ENCODE peak calls at places on chromosomes 4 and X, in ten cellular contexts. One of them, this sample, is unnamed.

GRCh38 chrX:48749182-48749581 is 12.4 kb upstream of the GLOD5 start:
- DNase-seq in left lung: no peak
- DNase-seq in psoas muscle: no peak
- DNase-seq in astrocyte: no peak
- DNase-seq in kidney: no peak
- DNase-seq in IMR-90: no peak
- DNase-seq in endodermal cell: no peak
- DNase-seq in cardiac muscle cell: no peak
- DNase-seq in mammary epithelial cell: no peak
- DNase-seq in endothelial cell of umbilical vein: no peak
- DNase-seq in this sample: no peak

GRCh38 chrX:139049455-139049854 is 337.9 kb upstream of the FGF13 start:
- DNase-seq in left lung: no peak
- DNase-seq in endodermal cell: no peak
- DNase-seq in IMR-90: no peak
- DNase-seq in mammary epithelial cell: no peak
- DNase-seq in kidney: no peak
- DNase-seq in cardiac muscle cell: no peak
- DNase-seq in astrocyte: peak; percentile 50
- DNase-seq in endothelial cell of umbilical vein: no peak
- DNase-seq in psoas muscle: no peak
- DNase-seq in this sample: no peak

GRCh38 chr4:76723916-76724315 is 174.0 kb downstream of the SOWAHB start:
- DNase-seq in endothelial cell of umbilical vein: no peak
- DNase-seq in mammary epithelial cell: peak; percentile 85
- DNase-seq in astrocyte: peak; percentile 98
- DNase-seq in endodermal cell: no peak
- DNase-seq in kidney: no peak
- DNase-seq in psoas muscle: no peak
- DNase-seq in left lung: no peak
- DNase-seq in IMR-90: peak; percentile 91
- DNase-seq in cardiac muscle cell: peak; percentile 96
- DNase-seq in this sample: peak; percentile 77

GRCh38 chr4:37243722-37244582 is 591 bp upstream of the NWD2 start:
- DNase-seq in endothelial cell of umbilical vein: no peak
- DNase-seq in left lung: no peak
- DNase-seq in kidney: no peak
- DNase-seq in psoas muscle: no peak
- DNase-seq in mammary epithelial cell: peak; percentile 17
- DNase-seq in IMR-90: no peak
- DNase-seq in endodermal cell: peak; percentile 93
- DNase-seq in astrocyte: no peak
- DNase-seq in cardiac muscle cell: peak; percentile 1
- DNase-seq in this sample: no peak

GRCh38 chr4:6857009-6857882 is 52.4 kb upstream of the TBC1D14 start:
- DNase-seq in astrocyte: no peak
- DNase-seq in cardiac muscle cell: no peak
- DNase-seq in IMR-90: no peak
- DNase-seq in endodermal cell: no peak
- DNase-seq in mammary epithelial cell: no peak
- DNase-seq in left lung: no peak
- DNase-seq in endothelial cell of umbilical vein: no peak
- DNase-seq in kidney: no peak
- DNase-seq in psoas muscle: no peak
- DNase-seq in this sample: no peak

GRCh38 chr4:158444621-158445020 is 77.1 kb upstream of the RXFP1 start:
- DNase-seq in kidney: no peak
- DNase-seq in psoas muscle: no peak
- DNase-seq in astrocyte: no peak
- DNase-seq in left lung: no peak
- DNase-seq in IMR-90: peak; percentile 12
- DNase-seq in endothelial cell of umbilical vein: no peak
- DNase-seq in mammary epithelial cell: peak; percentile 60
- DNase-seq in cardiac muscle cell: no peak
- DNase-seq in endodermal cell: no peak
- DNase-seq in this sample: no peak

GRCh38 chr4:186032259-186032658 is 36.7 kb upstream of the TLR3 start:
- DNase-seq in left lung: no peak
- DNase-seq in astrocyte: no peak
- DNase-seq in endodermal cell: peak; percentile 61
- DNase-seq in IMR-90: no peak
- DNase-seq in cardiac muscle cell: no peak
- DNase-seq in psoas muscle: no peak
- DNase-seq in kidney: no peak
- DNase-seq in mammary epithelial cell: no peak
- DNase-seq in endothelial cell of umbilical vein: no peak
- DNase-seq in this sample: no peak

GRCh38 chrX:46611658-46612362 is 38.2 kb downstream of the CHST7 start:
- DNase-seq in left lung: no peak
- DNase-seq in mammary epithelial cell: no peak
- DNase-seq in kidney: no peak
- DNase-seq in cardiac muscle cell: no peak
- DNase-seq in psoas muscle: no peak
- DNase-seq in astrocyte: no peak
- DNase-seq in endothelial cell of umbilical vein: no peak
- DNase-seq in endodermal cell: no peak
- DNase-seq in IMR-90: no peak
- DNase-seq in this sample: no peak

GRCh38 chr4:80492761-80493160 is 157.2 kb downstream of the CFAP299 start:
- DNase-seq in astrocyte: no peak
- DNase-seq in endothelial cell of umbilical vein: no peak
- DNase-seq in endodermal cell: no peak
- DNase-seq in mammary epithelial cell: peak; percentile 20
- DNase-seq in psoas muscle: no peak
- DNase-seq in left lung: no peak
- DNase-seq in cardiac muscle cell: no peak
- DNase-seq in IMR-90: no peak
- DNase-seq in kidney: no peak
- DNase-seq in this sample: no peak

GRCh38 chr4:26105815-26106699 is 192.0 kb downstream of the SMIM20 start:
- DNase-seq in psoas muscle: no peak
- DNase-seq in endodermal cell: no peak
- DNase-seq in mammary epithelial cell: peak; percentile 21
- DNase-seq in cardiac muscle cell: peak; percentile 54
- DNase-seq in IMR-90: peak; percentile 80
- DNase-seq in endothelial cell of umbilical vein: no peak
- DNase-seq in astrocyte: peak; percentile 67
- DNase-seq in kidney: no peak
- DNase-seq in left lung: no peak
- DNase-seq in this sample: no peak

GRCh38 chrX:27767387-27767786 is 40.4 kb upstream of the MAGEB10 start:
- DNase-seq in psoas muscle: no peak
- DNase-seq in endodermal cell: no peak
- DNase-seq in left lung: no peak
- DNase-seq in cardiac muscle cell: no peak
- DNase-seq in IMR-90: peak; percentile 25
- DNase-seq in endothelial cell of umbilical vein: peak; percentile 7
- DNase-seq in kidney: no peak
- DNase-seq in astrocyte: peak; percentile 11
- DNase-seq in mammary epithelial cell: no peak
- DNase-seq in this sample: no peak

GRCh38 chr4:99120501-99120900 is 23.6 kb downstream of the ADH4 start:
- DNase-seq in psoas muscle: no peak
- DNase-seq in IMR-90: no peak
- DNase-seq in mammary epithelial cell: no peak
- DNase-seq in endothelial cell of umbilical vein: no peak
- DNase-seq in left lung: no peak
- DNase-seq in kidney: no peak
- DNase-seq in cardiac muscle cell: no peak
- DNase-seq in astrocyte: no peak
- DNase-seq in endodermal cell: no peak
- DNase-seq in this sample: no peak

DNA sequence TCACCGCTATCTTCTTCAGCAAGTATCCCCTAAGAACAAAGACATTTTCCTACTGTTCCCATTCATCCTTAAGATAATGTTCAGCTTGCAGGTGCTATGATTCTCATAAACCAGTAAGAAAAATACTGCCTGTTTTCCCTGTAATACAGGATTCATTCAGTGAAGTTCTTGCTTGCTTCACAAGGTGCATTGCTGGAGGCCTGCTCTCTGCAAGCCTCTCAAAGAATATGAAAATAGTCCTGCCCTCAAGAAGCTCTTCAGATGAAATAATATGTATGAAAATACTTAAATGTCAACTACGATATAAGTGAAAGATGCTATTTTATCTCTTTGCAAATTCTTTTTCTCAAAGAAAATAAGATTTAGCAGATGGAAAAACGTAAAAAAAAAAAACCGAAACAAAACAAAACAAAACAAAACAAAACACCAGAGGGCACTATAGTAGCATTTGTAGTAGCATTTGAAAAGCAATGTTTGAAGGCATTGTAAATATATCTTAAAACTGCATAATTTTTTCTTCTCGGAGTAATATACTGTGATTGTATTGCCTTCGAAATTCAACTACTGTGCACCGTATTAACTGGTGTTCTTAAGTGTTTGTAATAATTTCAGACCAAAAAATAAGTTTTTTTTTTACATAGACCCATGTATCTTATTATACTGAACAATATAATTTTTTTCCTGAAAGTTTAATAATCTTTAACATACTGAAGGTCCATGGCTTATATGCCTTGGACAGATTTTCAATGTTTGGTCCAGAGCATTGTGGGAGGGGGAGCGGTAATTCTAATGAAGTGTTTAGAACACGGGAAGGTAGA is 26.0 kb downstream of the ADH4 start:
- DNase-seq in endothelial cell of umbilical vein: peak; percentile 18
- DNase-seq in psoas muscle: no peak
- DNase-seq in endodermal cell: no peak
- DNase-seq in mammary epithelial cell: no peak
- DNase-seq in IMR-90: peak; percentile 35
- DNase-seq in cardiac muscle cell: peak; percentile 48
- DNase-seq in left lung: no peak
- DNase-seq in kidney: no peak
- DNase-seq in astrocyte: no peak
- DNase-seq in this sample: no peak
- TF ChIP-seq CTCF in endothelial cell of umbilical vein: no peak
- TF ChIP-seq CTCF in psoas muscle: peak; percentile 44
- TF ChIP-seq CTCF in endodermal cell: peak; percentile 59
- TF ChIP-seq CTCF in mammary epithelial cell: peak; percentile 25
- TF ChIP-seq CTCF in IMR-90: peak; percentile 54
- TF ChIP-seq CTCF in cardiac muscle cell: peak; percentile 40
- TF ChIP-seq CTCF in left lung: peak; percentile 23
- TF ChIP-seq CTCF in kidney: no peak
- TF ChIP-seq CTCF in astrocyte: peak; percentile 10
- TF ChIP-seq CTCF in this sample: peak; percentile 28

GRCh38 chrX:9475984-9476383 is 11.1 kb downstream of the TBL1X start:
- DNase-seq in cardiac muscle cell: no peak
- DNase-seq in endodermal cell: no peak
- DNase-seq in IMR-90: no peak
- DNase-seq in mammary epithelial cell: no peak
- DNase-seq in kidney: no peak
- DNase-seq in psoas muscle: no peak
- DNase-seq in astrocyte: no peak
- DNase-seq in endothelial cell of umbilical vein: no peak
- DNase-seq in left lung: no peak
- DNase-seq in this sample: no peak
- H3K4me3 ChIP-seq in cardiac muscle cell: no peak overlapping the region
- H3K4me3 ChIP-seq in endodermal cell: no peak overlapping the region
- H3K4me3 ChIP-seq in IMR-90: no peak overlapping the region
- H3K4me3 ChIP-seq in mammary epithelial cell: no peak overlapping the region
- H3K4me3 ChIP-seq in kidney: no peak overlapping the region
- H3K4me3 ChIP-seq in psoas muscle: no peak overlapping the region
- H3K4me3 ChIP-seq in astrocyte: no peak overlapping the region
- H3K4me3 ChIP-seq in endothelial cell of umbilical vein: no peak overlapping the region
- H3K4me3 ChIP-seq in left lung: no peak overlapping the region
- H3K4me3 ChIP-seq in this sample: no peak overlapping the region

DNA sequence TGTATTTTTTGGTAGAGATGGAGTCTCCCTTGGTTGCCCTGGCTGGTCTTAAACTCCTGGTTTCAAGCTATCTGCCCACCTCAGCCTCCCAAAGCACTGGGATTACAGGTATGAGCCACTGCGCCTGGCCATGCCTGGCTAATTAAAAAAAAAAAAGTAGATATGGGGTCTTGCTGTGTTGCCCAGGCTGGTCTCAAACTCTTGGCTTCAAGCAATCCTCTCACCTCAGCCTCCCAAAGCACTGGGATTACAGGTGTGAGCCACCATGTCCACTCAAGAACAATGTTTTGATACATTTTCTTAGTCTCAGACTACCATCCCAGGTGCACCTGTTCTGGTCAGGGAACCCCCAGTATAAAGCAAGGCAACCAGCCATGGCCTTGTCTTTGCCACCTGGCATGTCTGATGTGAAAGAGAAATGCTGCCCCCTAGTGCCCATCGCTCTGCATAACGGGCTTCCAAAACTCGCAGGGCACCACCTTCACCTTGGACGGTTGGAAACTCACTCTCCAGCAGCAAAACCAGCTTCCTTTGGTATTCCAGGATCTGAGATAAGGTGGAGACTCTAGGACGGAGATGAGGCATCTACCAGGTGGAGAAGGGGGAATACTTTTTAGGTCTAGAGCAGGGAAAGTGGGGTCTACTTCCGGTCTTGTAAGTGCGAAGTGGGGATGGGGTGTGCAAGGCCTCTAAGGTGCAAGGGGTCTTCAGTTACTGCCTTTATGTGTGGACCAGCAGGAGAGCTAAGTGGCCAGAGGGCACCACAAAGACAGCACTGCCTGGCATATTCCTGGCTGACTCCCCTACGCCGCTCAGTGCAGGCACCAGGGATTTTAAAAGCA is 47.7 kb upstream of the AFAP1 start:
- DNase-seq in kidney: no peak
- DNase-seq in astrocyte: peak; percentile 40
- DNase-seq in mammary epithelial cell: peak; percentile 59
- DNase-seq in cardiac muscle cell: peak; percentile 83
- DNase-seq in psoas muscle: peak; percentile 80
- DNase-seq in endothelial cell of umbilical vein: peak; percentile 74
- DNase-seq in IMR-90: peak; percentile 77
- DNase-seq in left lung: peak; percentile 64
- DNase-seq in endodermal cell: peak; percentile 95
- DNase-seq in this sample: no peak
- TF ChIP-seq CTCF in kidney: peak; percentile 90
- TF ChIP-seq CTCF in astrocyte: peak; percentile 88
- TF ChIP-seq CTCF in mammary epithelial cell: peak; percentile 95
- TF ChIP-seq CTCF in cardiac muscle cell: peak; percentile 86
- TF ChIP-seq CTCF in psoas muscle: peak; percentile 76
- TF ChIP-seq CTCF in endothelial cell of umbilical vein: peak; percentile 84
- TF ChIP-seq CTCF in IMR-90: peak; percentile 95
- TF ChIP-seq CTCF in left lung: peak; percentile 80
- TF ChIP-seq CTCF in endodermal cell: peak; percentile 94
- TF ChIP-seq CTCF in this sample: peak; percentile 91

DNA sequence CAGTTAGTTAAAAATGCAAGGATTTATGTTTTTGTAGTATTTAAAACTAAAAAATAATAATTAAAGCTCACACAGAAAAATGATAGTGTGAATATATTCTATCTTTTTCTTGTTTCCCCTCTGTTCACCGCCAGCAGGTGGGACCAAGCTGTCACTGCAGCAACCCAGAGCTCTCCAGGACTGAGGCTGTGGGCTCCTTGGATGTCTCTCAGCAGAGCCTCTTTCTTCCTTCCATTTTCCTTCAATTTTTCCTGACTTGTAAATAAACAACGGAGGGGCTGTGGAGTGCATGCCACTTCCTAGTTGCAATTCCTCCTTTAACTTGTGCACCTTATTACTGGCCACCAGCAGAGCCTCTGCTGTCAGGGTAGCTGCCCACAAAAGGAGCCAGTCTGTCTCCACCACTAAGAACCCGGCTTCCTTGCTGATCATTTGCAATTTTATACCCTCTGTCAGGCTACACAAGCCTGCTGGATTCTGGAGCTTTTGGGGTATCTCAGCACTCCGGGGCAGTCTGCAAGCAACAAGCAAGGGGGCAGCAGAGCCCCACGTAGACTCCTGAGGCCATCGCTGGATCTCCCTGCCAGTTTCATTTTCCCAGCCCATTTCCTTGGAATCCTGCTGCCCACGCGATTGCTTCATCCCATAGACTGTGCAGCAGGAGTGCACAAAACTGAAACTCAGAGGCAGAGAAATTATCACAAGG is 1467.4 kb downstream of the C4orf33 start:
- DNase-seq in IMR-90: peak; percentile 72
- DNase-seq in psoas muscle: peak; percentile 53
- DNase-seq in mammary epithelial cell: peak; percentile 44
- DNase-seq in left lung: peak; percentile 33
- DNase-seq in endothelial cell of umbilical vein: peak; percentile 73
- DNase-seq in astrocyte: peak; percentile 49
- DNase-seq in kidney: no peak
- DNase-seq in cardiac muscle cell: peak; percentile 88
- DNase-seq in endodermal cell: peak; percentile 88
- DNase-seq in this sample: peak; percentile 29
- H3K4me3 ChIP-seq in IMR-90: peak overlapping the region; percentile 38
- H3K4me3 ChIP-seq in psoas muscle: peak overlapping the region; percentile 21
- H3K4me3 ChIP-seq in mammary epithelial cell: peak overlapping the region; percentile 40
- H3K4me3 ChIP-seq in left lung: no peak overlapping the region
- H3K4me3 ChIP-seq in endothelial cell of umbilical vein: peak overlapping the region; percentile 69
- H3K4me3 ChIP-seq in astrocyte: peak overlapping the region; percentile 47
- H3K4me3 ChIP-seq in kidney: peak overlapping the region; percentile 58
- H3K4me3 ChIP-seq in cardiac muscle cell: no peak overlapping the region
- H3K4me3 ChIP-seq in endodermal cell: no peak overlapping the region
- H3K4me3 ChIP-seq in this sample: peak overlapping the region; percentile 42

This sample was measured in retinal pigment epithelial cell.